ENCODE peak calls at places on chromosomes 1 and 21, in five cellular contexts. C, R, M, W and B are unnamed samples.

GRCh38 chr1:3219005-3219724 is 150.2 kb downstream of the PRDM16 start:
- DNase-seq in R (no peak), C (no peak), W (peak; percentile 89), M (peak; percentile 56), B (no peak)

GRCh38 chr1:26164036-26164927 is 4.5 kb downstream of the C1orf232 start:
- DNase-seq in M (peak; percentile 92), R (no peak), C (no peak), W (no peak), B (peak; percentile 72)

GRCh38 chr1:53585116-53585515 is 125.9 kb downstream of the DMRTB1 start:
- DNase-seq in C (peak; percentile 3), M (no peak), W (no peak), R (no peak), B (no peak)

GRCh38 chr1:201072149-201072548 is 40.1 kb downstream of the CACNA1S start:
- DNase-seq in R (no peak), W (no peak), M (no peak), C (no peak), B (no peak)

GRCh38 chr1:232574867-232575523 is 54.9 kb downstream of the SIPA1L2 start:
- DNase-seq in R (no peak), W (no peak), C (no peak), M (no peak), B (no peak)

GRCh38 chr1:112544753-112545152 is 36.0 kb downstream of the WNT2B start:
- DNase-seq in R (no peak), C (no peak), W (peak; percentile 4), M (no peak), B (no peak)

GRCh38 chr1:8706995-8707396 is 110.4 kb downstream of the RERE start:
- DNase-seq in W (peak; percentile 54), R (no peak), M (peak; percentile 75), C (no peak), B (no peak)

GRCh38 chr1:77925536-77925935 is 37.1 kb downstream of the NEXN start:
- DNase-seq in R (no peak), M (peak; percentile 6), C (no peak), W (no peak), B (no peak)

GRCh38 chr1:6300342-6301141 is 39.6 kb upstream of the GPR153 start:
- DNase-seq in M (no peak), W (no peak), C (no peak), R (no peak), B (no peak)

GRCh38 chr1:160789702-160790611 is 6.0 kb upstream of the LY9 start:
- DNase-seq in R (no peak), C (peak; percentile 89), M (no peak), W (no peak), B (no peak)

GRCh38 chr1:234774971-234775370 is 165.0 kb upstream of the IRF2BP2 start:
- DNase-seq in W (no peak), R (no peak), M (no peak), C (no peak), B (no peak)

GRCh38 chr1:194297999-194298598 is 1111.7 kb upstream of the B3GALT2 start:
- DNase-seq in W (no peak), R (no peak), M (no peak), C (no peak), B (no peak)

GRCh38 chr21:39647476-39647875 is 34.7 kb downstream of the B3GALT5 start:
- DNase-seq in R (no peak), C (no peak), W (no peak), M (no peak), B (no peak)

GRCh38 chr1:59331686-59332085 is 34.8 kb downstream of the FGGY start:
- DNase-seq in M (no peak), R (no peak), C (no peak), W (no peak), B (no peak)

GRCh38 chr1:57249511-57249910 is 174.3 kb downstream of the DAB1 start:
- DNase-seq in M (no peak), R (no peak), C (no peak), W (no peak), B (no peak)

GRCh38 chr1:32241011-32241763 is 5.8 kb upstream of the FAM167B start:
- DNase-seq in M (peak; percentile 79), W (no peak), C (no peak), R (no peak), B (peak; percentile 64)

GRCh38 chr1:2065699-2066098 is 15.5 kb downstream of the PRKCZ start:
- DNase-seq in C (no peak), R (no peak), M (no peak), W (no peak), B (no peak)

GRCh38 chr1:4659247-4659646 is 4.8 kb downstream of the AJAP1 start:
- DNase-seq in R (no peak), W (no peak), M (no peak), C (no peak), B (no peak)

DNA sequence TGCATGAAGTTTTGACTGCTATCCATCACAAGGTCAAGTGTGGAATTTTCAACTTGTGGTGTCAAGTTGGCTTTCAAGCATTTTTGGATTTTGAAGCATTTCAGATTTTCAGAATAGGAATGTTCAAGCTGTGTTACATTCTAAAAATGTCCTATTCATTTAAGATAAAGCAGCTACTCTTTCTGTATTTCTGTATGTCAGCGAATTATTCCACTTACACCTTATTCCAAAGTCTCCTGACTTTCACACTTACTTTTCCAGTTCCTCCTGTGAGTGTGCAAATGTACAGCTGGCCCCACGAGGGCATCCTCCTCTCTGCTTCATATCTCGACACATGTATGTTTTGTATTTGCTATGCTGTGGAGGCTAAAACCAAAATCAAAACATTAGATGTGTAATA is 51.9 kb downstream of the RC3H1 start:
- DNase-seq in R (no peak), M (no peak), W (no peak), C (no peak), B (no peak)
- TF ChIP-seq ZBTB33 in R (no peak), M (no peak), W (no peak), C (no peak), B (no peak)

DNA sequence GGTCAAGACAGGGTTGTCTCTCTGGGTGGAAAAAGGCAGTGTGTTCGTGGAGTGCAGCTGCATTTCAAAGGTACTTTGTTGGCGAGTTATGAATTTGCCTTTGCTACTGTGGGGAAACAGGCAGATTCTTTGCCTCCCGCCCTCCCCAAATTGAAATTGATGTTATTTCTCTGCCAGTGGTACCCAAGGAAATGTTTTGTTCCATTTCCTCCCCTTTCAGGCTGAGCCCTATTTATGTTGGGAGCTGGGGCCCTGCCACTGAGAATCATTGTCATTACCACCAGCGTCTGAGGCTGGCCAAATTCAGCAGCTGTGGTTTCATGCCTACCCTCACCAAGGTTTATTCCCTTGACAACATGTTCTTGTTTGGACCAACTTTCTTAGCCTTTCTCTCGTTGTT is 48.5 kb upstream of the OLIG2 start:
- DNase-seq in W (no peak), M (no peak), R (no peak), C (no peak), B (no peak)
- TF ChIP-seq ZBTB33 in W (no peak), M (no peak), R (no peak), C (no peak), B (no peak)

GRCh38 chr1:206784471-206784903 is 12.2 kb upstream of the IL10 start:
- DNase-seq in W (no peak), C (no peak), M (no peak), R (no peak), B (no peak)
- TF ChIP-seq ZBTB33 in W (no peak), C (no peak), M (no peak), R (no peak), B (no peak)

DNA sequence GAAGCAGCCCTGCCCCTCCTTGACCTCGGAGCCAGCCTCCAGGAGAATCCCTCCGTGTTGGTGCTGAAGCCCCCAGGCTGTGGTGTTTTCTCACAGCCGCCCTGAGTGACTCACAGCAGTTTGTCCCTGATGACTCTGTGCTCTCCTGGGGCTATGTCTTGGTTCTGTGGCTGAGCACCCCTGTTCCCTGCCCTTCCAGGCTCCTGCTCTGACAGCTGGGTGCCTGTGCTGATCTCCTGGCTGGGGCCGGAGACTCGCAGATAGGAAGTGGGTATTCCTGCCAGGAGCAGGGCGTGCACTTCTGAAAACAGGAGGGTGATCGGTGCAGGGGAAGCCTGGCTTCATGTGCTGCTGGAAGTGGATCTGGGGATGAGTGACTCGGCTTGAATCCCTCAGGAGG is 34.5 kb downstream of the POFUT2 start:
- DNase-seq in C (no peak), R (no peak), W (no peak), M (no peak), B (no peak)
- TF ChIP-seq ZBTB33 in C (no peak), R (no peak), W (no peak), M (no peak), B (no peak)

GRCh38 chr1:89407355-89407754 is 43.5 kb downstream of the GBP6 start:
- DNase-seq in R (no peak), C (no peak), M (no peak), W (no peak), B (no peak)
- TF ChIP-seq ZBTB33 in R (no peak), C (no peak), M (no peak), W (no peak), B (no peak)